ENCODE peak calls at places on chromosomes 12 and 14, in nine cellular contexts. N is naive thymus-derived CD4-positive, alpha-beta T cell; B is right atrium auricular region; Q is IMR-90; J is CD4-positive, alpha-beta memory T cell; O is brain microvascular endothelial cell; X is body of pancreas; S is mesendoderm; T is tibial artery. A is an unnamed sample. For H3K36me3, the result is how much of the 10 kb centered on the place peaks cover.

GRCh38 chr12:30931222-30931621 is 4.7 kb downstream of the TSPAN11 start:
- DNase-seq in N (no peak), B (no peak), Q (no peak), J (no peak), O (no peak), X (no peak), S (no peak), T (no peak), A (no peak)

GRCh38 chr12:116204169-116204568 is 73.3 kb downstream of the MED13L start:
- DNase-seq in N (no peak), B (no peak), Q (no peak), J (no peak), O (no peak), X (no peak), S (no peak), T (no peak), A (no peak)

GRCh38 chr14:32492482-32492881 is 163.4 kb downstream of the AKAP6 start:
- DNase-seq in N (no peak), B (no peak), Q (no peak), J (no peak), O (no peak), X (no peak), S (no peak), T (no peak), A (no peak)

GRCh38 chr12:130401703-130402102 is 64.0 kb downstream of the PIWIL1 start:
- DNase-seq in N (no peak), B (no peak), Q (no peak), J (no peak), O (no peak), X (no peak), S (peak), T (no peak), A (no peak)

GRCh38 chr14:101593411-101594181 is 32.3 kb downstream of the DIO3 start:
- DNase-seq in N (no peak), B (no peak), Q (no peak), J (no peak), O (no peak), X (no peak), S (no peak), T (no peak), A (no peak)

GRCh38 chr12:107400686-107401447 is 284.7 kb upstream of the PWP1 start:
- DNase-seq in N (no peak), B (peak), Q (peak), J (no peak), O (peak), X (no peak), S (no peak), T (peak), A (no peak)

GRCh38 chr14:52222901-52223300 is 44.6 kb upstream of the PTGDR start:
- DNase-seq in N (no peak), B (no peak), Q (no peak), J (no peak), O (no peak), X (no peak), S (no peak), T (no peak), A (no peak)

GRCh38 chr12:80716711-80717469 is at the start of gene MYF5:
- DNase-seq in N (no peak), B (no peak), Q (no peak), J (no peak), O (no peak), X (no peak), S (no peak), T (no peak), A (no peak)

GRCh38 chr14:104387385-104388010 is 192.1 kb upstream of the C14orf180 start:
- DNase-seq in N (no peak), B (no peak), Q (no peak), J (no peak), O (no peak), X (no peak), S (no peak), T (peak), A (no peak)

GRCh38 chr14:21070610-21071224 is 613 bp downstream of the ARHGEF40 start:
- DNase-seq in N (no peak), B (no peak), Q (peak), J (peak), O (peak), X (peak), S (peak), T (peak), A (no peak)

GRCh38 chr12:52912711-52913423 is 8.0 kb upstream of the KRT8 start:
- DNase-seq in N (no peak), B (no peak), Q (no peak), J (no peak), O (no peak), X (peak), S (no peak), T (no peak), A (no peak)

GRCh38 chr12:121288158-121288848 is 8.2 kb downstream of the CAMKK2 start:
- DNase-seq in N (no peak), B (no peak), Q (no peak), J (no peak), O (no peak), X (no peak), S (peak), T (no peak), A (no peak)

GRCh38 chr12:6792522-6793201 is 3.3 kb downstream of the CD4 start:
- DNase-seq in N (peak), B (no peak), Q (peak), J (peak), O (no peak), X (no peak), S (no peak), T (peak), A (no peak)

GRCh38 chr12:63928305-63928704 is 83.8 kb downstream of the SRGAP1 start:
- DNase-seq in N (no peak), B (no peak), Q (no peak), J (no peak), O (no peak), X (no peak), S (no peak), T (no peak), A (no peak)

GRCh38 chr14:105980224-105980623 is 453.8 kb downstream of the TMEM121 start:
- DNase-seq in N (no peak), B (no peak), Q (no peak), J (no peak), O (no peak), X (no peak), S (no peak), T (no peak), A (no peak)

GRCh38 chr14:74906923-74907620 is 16.0 kb downstream of the RPS6KL1 start:
- DNase-seq in N (no peak), B (no peak), Q (no peak), J (no peak), O (no peak), X (no peak), S (no peak), T (no peak), A (no peak)

GRCh38 chr14:100476012-100476822 is 111.0 kb downstream of the BEGAIN start:
- DNase-seq in N (no peak), B (no peak), Q (peak), J (no peak), O (peak), X (peak), S (peak), T (no peak), A (no peak)

GRCh38 chr12:26919216-26919555 is 18.6 kb downstream of the INTS13 start:
- DNase-seq in N (no peak), B (no peak), Q (no peak), J (no peak), O (no peak), X (no peak), S (no peak), T (no peak), A (no peak)
- H3K36me3 ChIP-seq in N (under half), B (under half), Q (under half), J (under half), O (under half), X (under half), S (under half), T (under half), A (under half)

DNA sequence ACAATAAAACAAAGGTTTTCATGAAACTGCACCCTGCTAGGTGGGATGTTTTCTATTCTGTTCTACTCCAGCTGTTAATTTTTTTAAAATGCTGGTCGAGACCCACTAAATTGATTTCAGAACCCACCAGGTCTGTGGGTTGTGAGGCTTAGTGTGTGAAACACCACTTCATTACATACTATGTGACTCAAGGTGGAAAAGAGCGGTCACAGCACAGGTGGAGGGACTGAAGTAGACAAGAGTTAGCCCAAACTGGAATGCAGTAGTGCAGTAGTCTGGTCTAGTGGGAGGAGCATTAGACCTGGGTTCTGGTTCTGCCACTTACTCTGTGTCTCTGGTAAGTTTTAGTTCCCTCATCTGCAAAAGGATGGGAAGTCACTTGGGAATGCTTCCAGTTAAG is 12.2 kb downstream of the DDX55 start:
- DNase-seq in N (no peak), B (no peak), Q (no peak), J (no peak), O (no peak), X (no peak), S (no peak), T (no peak), A (no peak)
- H3K36me3 ChIP-seq in N (under half), B (half or more), Q (half or more), J (half or more), O (half or more), X (half or more), S (under half), T (half or more), A (under half)

DNA sequence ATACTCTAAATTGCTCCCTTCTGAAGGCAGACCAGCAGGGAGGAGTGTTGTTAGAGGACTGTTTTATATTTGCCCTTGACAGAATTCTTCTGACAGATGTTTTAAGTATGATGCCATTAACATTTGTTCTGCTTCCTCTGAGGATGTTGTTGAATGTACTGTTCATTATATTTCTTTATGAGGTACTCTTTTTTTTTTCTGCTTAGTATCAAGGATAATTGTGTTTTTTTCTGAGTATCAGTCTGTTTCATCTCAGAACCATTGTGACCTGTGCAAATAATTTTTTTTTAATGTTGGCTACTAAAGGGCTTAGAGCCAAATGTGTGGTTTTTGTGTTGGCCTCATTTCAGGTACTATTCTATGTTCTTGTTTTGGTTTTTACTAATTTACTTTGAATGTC is 10.6 kb downstream of the METAP2 start:
- DNase-seq in N (no peak), B (no peak), Q (peak), J (no peak), O (no peak), X (no peak), S (no peak), T (no peak), A (no peak)
- H3K36me3 ChIP-seq in N (under half), B (under half), Q (under half), J (under half), O (under half), X (under half), S (under half), T (under half), A (under half)

DNA sequence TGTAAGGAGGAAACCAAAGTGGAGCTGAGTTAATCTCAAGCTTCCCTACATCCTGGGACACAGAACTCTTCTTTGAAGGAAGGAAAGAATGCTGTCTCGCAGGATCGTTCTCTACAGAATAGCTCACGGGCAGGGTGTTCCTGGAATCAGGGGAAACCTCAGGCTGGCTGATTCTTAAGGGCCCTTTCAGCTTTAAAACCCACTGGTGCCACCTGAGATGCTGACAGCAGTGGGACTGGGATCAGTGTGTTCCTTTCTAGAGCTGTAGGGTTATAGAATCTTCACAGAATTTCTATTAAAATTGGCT is 47.8 kb downstream of the UBE3B start:
- DNase-seq in N (no peak), B (no peak), Q (no peak), J (no peak), O (no peak), X (no peak), S (no peak), T (no peak), A (no peak)
- H3K36me3 ChIP-seq in N (under half), B (half or more), Q (half or more), J (half or more), O (under half), X (under half), S (under half), T (half or more), A (under half)

A was measured in GM06990.